ENCODE peak calls at places on chromosomes 4 and X, in eight cellular contexts. One of them, this sample, is unnamed.

GRCh38 chr4:84814100-84814750 is 152.3 kb downstream of the WDFY3 start:
- DNase-seq in AG09309: peak
- DNase-seq in heart left ventricle: no peak
- DNase-seq in H9: no peak
- DNase-seq in activated CD8-positive, alpha-beta T cell treated with anti-CD3 and anti-CD28 coated beads for 36 hours: no peak
- DNase-seq in BJ: peak
- DNase-seq in tibial nerve: no peak
- DNase-seq in mesothelial cell of epicardium: no peak
- DNase-seq in this sample: peak

GRCh38 chr4:165692082-165692481 is 181.0 kb upstream of the TLL1 start:
- DNase-seq in tibial nerve: no peak
- DNase-seq in activated CD8-positive, alpha-beta T cell treated with anti-CD3 and anti-CD28 coated beads for 36 hours: no peak
- DNase-seq in BJ: no peak
- DNase-seq in H9: no peak
- DNase-seq in AG09309: no peak
- DNase-seq in mesothelial cell of epicardium: no peak
- DNase-seq in heart left ventricle: no peak
- DNase-seq in this sample: no peak

GRCh38 chrX:100409316-100410082 is 574 bp downstream of the PCDH19 start:
- DNase-seq in activated CD8-positive, alpha-beta T cell treated with anti-CD3 and anti-CD28 coated beads for 36 hours: no peak
- DNase-seq in heart left ventricle: no peak
- DNase-seq in BJ: no peak
- DNase-seq in tibial nerve: no peak
- DNase-seq in AG09309: no peak
- DNase-seq in mesothelial cell of epicardium: no peak
- DNase-seq in H9: no peak
- DNase-seq in this sample: no peak

GRCh38 chrX:106007815-106008214 is 30.7 kb downstream of the SERPINA7 start:
- DNase-seq in H9: no peak
- DNase-seq in tibial nerve: no peak
- DNase-seq in AG09309: no peak
- DNase-seq in heart left ventricle: no peak
- DNase-seq in BJ: no peak
- DNase-seq in activated CD8-positive, alpha-beta T cell treated with anti-CD3 and anti-CD28 coated beads for 36 hours: no peak
- DNase-seq in mesothelial cell of epicardium: no peak
- DNase-seq in this sample: no peak

GRCh38 chr4:25788839-25789238 is 73.9 kb downstream of the SEL1L3 start:
- DNase-seq in BJ: no peak
- DNase-seq in activated CD8-positive, alpha-beta T cell treated with anti-CD3 and anti-CD28 coated beads for 36 hours: no peak
- DNase-seq in mesothelial cell of epicardium: no peak
- DNase-seq in heart left ventricle: no peak
- DNase-seq in AG09309: no peak
- DNase-seq in tibial nerve: no peak
- DNase-seq in H9: no peak
- DNase-seq in this sample: no peak

GRCh38 chr4:27020203-27020602 is 159.6 kb downstream of the STIM2 start:
- DNase-seq in AG09309: no peak
- DNase-seq in mesothelial cell of epicardium: no peak
- DNase-seq in tibial nerve: no peak
- DNase-seq in activated CD8-positive, alpha-beta T cell treated with anti-CD3 and anti-CD28 coated beads for 36 hours: no peak
- DNase-seq in heart left ventricle: no peak
- DNase-seq in BJ: no peak
- DNase-seq in H9: no peak
- DNase-seq in this sample: no peak

GRCh38 chr4:47690611-47691010 is 147.3 kb downstream of the CORIN start:
- DNase-seq in tibial nerve: no peak
- DNase-seq in mesothelial cell of epicardium: no peak
- DNase-seq in heart left ventricle: no peak
- DNase-seq in AG09309: no peak
- DNase-seq in activated CD8-positive, alpha-beta T cell treated with anti-CD3 and anti-CD28 coated beads for 36 hours: no peak
- DNase-seq in BJ: no peak
- DNase-seq in H9: no peak
- DNase-seq in this sample: no peak

GRCh38 chr4:30473225-30473624 is 246.9 kb upstream of the PCDH7 start:
- DNase-seq in BJ: no peak
- DNase-seq in mesothelial cell of epicardium: no peak
- DNase-seq in activated CD8-positive, alpha-beta T cell treated with anti-CD3 and anti-CD28 coated beads for 36 hours: no peak
- DNase-seq in tibial nerve: no peak
- DNase-seq in heart left ventricle: no peak
- DNase-seq in H9: no peak
- DNase-seq in AG09309: no peak
- DNase-seq in this sample: no peak

GRCh38 chrX:50100188-50100587 is 100.6 kb downstream of the AKAP4 start:
- DNase-seq in tibial nerve: no peak
- DNase-seq in BJ: no peak
- DNase-seq in activated CD8-positive, alpha-beta T cell treated with anti-CD3 and anti-CD28 coated beads for 36 hours: peak
- DNase-seq in AG09309: no peak
- DNase-seq in heart left ventricle: no peak
- DNase-seq in H9: no peak
- DNase-seq in mesothelial cell of epicardium: no peak
- DNase-seq in this sample: peak

GRCh38 chrX:27555514-27555913 is 34.6 kb upstream of the DCAF8L2 start:
- DNase-seq in AG09309: no peak
- DNase-seq in mesothelial cell of epicardium: no peak
- DNase-seq in H9: no peak
- DNase-seq in heart left ventricle: no peak
- DNase-seq in BJ: no peak
- DNase-seq in activated CD8-positive, alpha-beta T cell treated with anti-CD3 and anti-CD28 coated beads for 36 hours: no peak
- DNase-seq in tibial nerve: no peak
- DNase-seq in this sample: no peak

GRCh38 chrX:150270622-150271021 is 92.5 kb upstream of the MAMLD1 start:
- DNase-seq in mesothelial cell of epicardium: no peak
- DNase-seq in AG09309: no peak
- DNase-seq in heart left ventricle: no peak
- DNase-seq in H9: no peak
- DNase-seq in BJ: no peak
- DNase-seq in tibial nerve: no peak
- DNase-seq in activated CD8-positive, alpha-beta T cell treated with anti-CD3 and anti-CD28 coated beads for 36 hours: no peak
- DNase-seq in this sample: no peak

GRCh38 chrX:150268839-150269238 is 94.3 kb upstream of the MAMLD1 start:
- DNase-seq in AG09309: no peak
- DNase-seq in mesothelial cell of epicardium: no peak
- DNase-seq in activated CD8-positive, alpha-beta T cell treated with anti-CD3 and anti-CD28 coated beads for 36 hours: no peak
- DNase-seq in tibial nerve: no peak
- DNase-seq in heart left ventricle: no peak
- DNase-seq in H9: no peak
- DNase-seq in BJ: no peak
- DNase-seq in this sample: no peak

GRCh38 chrX:150269613-150270254 is 93.4 kb upstream of the MAMLD1 start:
- DNase-seq in heart left ventricle: no peak
- DNase-seq in tibial nerve: no peak
- DNase-seq in mesothelial cell of epicardium: no peak
- DNase-seq in AG09309: no peak
- DNase-seq in H9: no peak
- DNase-seq in activated CD8-positive, alpha-beta T cell treated with anti-CD3 and anti-CD28 coated beads for 36 hours: no peak
- DNase-seq in BJ: no peak
- DNase-seq in this sample: no peak
- TF ChIP-seq CTCF in heart left ventricle: no peak
- TF ChIP-seq CTCF in tibial nerve: no peak
- TF ChIP-seq CTCF in mesothelial cell of epicardium: no peak
- TF ChIP-seq CTCF in AG09309: no peak
- TF ChIP-seq CTCF in H9: no peak
- TF ChIP-seq CTCF in activated CD8-positive, alpha-beta T cell treated with anti-CD3 and anti-CD28 coated beads for 36 hours: no peak
- TF ChIP-seq CTCF in BJ: no peak
- TF ChIP-seq CTCF in this sample: no peak

DNA sequence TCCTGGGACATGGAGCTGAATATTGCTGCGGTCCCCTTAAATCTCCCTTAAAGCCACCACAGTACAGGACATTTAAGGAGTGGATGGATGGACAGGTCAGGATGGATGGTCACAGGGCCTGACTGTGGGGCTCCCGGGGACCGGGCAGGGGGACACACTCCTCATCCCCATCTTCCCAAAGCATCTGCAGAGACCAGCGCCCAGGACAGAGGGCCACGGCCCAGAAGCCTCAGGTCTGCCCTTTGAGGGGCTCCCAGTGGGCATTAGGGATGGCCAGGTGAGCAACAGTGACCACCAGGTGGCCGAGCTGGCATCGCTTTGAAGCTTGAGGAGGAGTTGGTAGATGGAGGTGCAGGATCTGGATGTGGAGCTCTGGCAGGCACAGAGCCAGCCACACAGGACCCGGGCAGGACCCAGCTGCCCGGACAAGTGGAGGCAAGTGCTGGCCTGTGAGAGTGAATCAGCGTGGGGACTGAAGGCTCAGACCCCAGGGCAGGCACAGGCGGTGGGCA is 51.4 kb downstream of the ABLIM2 start:
- DNase-seq in tibial nerve: no peak
- DNase-seq in heart left ventricle: no peak
- DNase-seq in H9: no peak
- DNase-seq in BJ: no peak
- DNase-seq in AG09309: no peak
- DNase-seq in mesothelial cell of epicardium: no peak
- DNase-seq in activated CD8-positive, alpha-beta T cell treated with anti-CD3 and anti-CD28 coated beads for 36 hours: no peak
- DNase-seq in this sample: no peak
- TF ChIP-seq CTCF in tibial nerve: no peak
- TF ChIP-seq CTCF in heart left ventricle: no peak
- TF ChIP-seq CTCF in H9: no peak
- TF ChIP-seq CTCF in BJ: no peak
- TF ChIP-seq CTCF in AG09309: no peak
- TF ChIP-seq CTCF in mesothelial cell of epicardium: no peak
- TF ChIP-seq CTCF in activated CD8-positive, alpha-beta T cell treated with anti-CD3 and anti-CD28 coated beads for 36 hours: no peak
- TF ChIP-seq CTCF in this sample: no peak

GRCh38 chrX:47629419-47630210 is at the start of gene CFP:
- DNase-seq in AG09309: no peak
- DNase-seq in activated CD8-positive, alpha-beta T cell treated with anti-CD3 and anti-CD28 coated beads for 36 hours: peak
- DNase-seq in mesothelial cell of epicardium: no peak
- DNase-seq in H9: no peak
- DNase-seq in tibial nerve: no peak
- DNase-seq in heart left ventricle: no peak
- DNase-seq in BJ: no peak
- DNase-seq in this sample: no peak
- TF ChIP-seq CTCF in AG09309: no peak
- TF ChIP-seq CTCF in activated CD8-positive, alpha-beta T cell treated with anti-CD3 and anti-CD28 coated beads for 36 hours: no peak
- TF ChIP-seq CTCF in mesothelial cell of epicardium: no peak
- TF ChIP-seq CTCF in H9: no peak
- TF ChIP-seq CTCF in tibial nerve: no peak
- TF ChIP-seq CTCF in heart left ventricle: no peak
- TF ChIP-seq CTCF in BJ: no peak
- TF ChIP-seq CTCF in this sample: no peak

GRCh38 chr4:161767116-161767515 is 396.7 kb downstream of the FSTL5 start:
- DNase-seq in heart left ventricle: no peak
- DNase-seq in AG09309: peak
- DNase-seq in H9: no peak
- DNase-seq in BJ: peak
- DNase-seq in tibial nerve: no peak
- DNase-seq in mesothelial cell of epicardium: no peak
- DNase-seq in activated CD8-positive, alpha-beta T cell treated with anti-CD3 and anti-CD28 coated beads for 36 hours: no peak
- DNase-seq in this sample: no peak
- TF ChIP-seq CTCF in heart left ventricle: no peak
- TF ChIP-seq CTCF in AG09309: no peak
- TF ChIP-seq CTCF in H9: no peak
- TF ChIP-seq CTCF in BJ: no peak
- TF ChIP-seq CTCF in tibial nerve: no peak
- TF ChIP-seq CTCF in mesothelial cell of epicardium: no peak
- TF ChIP-seq CTCF in activated CD8-positive, alpha-beta T cell treated with anti-CD3 and anti-CD28 coated beads for 36 hours: no peak
- TF ChIP-seq CTCF in this sample: no peak

GRCh38 chrX:83916525-83916924 is 55.6 kb downstream of the CYLC1 start:
- DNase-seq in AG09309: no peak
- DNase-seq in heart left ventricle: no peak
- DNase-seq in BJ: no peak
- DNase-seq in activated CD8-positive, alpha-beta T cell treated with anti-CD3 and anti-CD28 coated beads for 36 hours: peak
- DNase-seq in mesothelial cell of epicardium: no peak
- DNase-seq in tibial nerve: no peak
- DNase-seq in H9: no peak
- DNase-seq in this sample: peak
- TF ChIP-seq CTCF in AG09309: peak
- TF ChIP-seq CTCF in heart left ventricle: no peak
- TF ChIP-seq CTCF in BJ: peak
- TF ChIP-seq CTCF in activated CD8-positive, alpha-beta T cell treated with anti-CD3 and anti-CD28 coated beads for 36 hours: no peak
- TF ChIP-seq CTCF in mesothelial cell of epicardium: peak
- TF ChIP-seq CTCF in tibial nerve: no peak
- TF ChIP-seq CTCF in H9: peak
- TF ChIP-seq CTCF in this sample: peak

GRCh38 chr4:85939595-85939994 is 420.3 kb downstream of the MAPK10 start:
- DNase-seq in mesothelial cell of epicardium: no peak
- DNase-seq in BJ: no peak
- DNase-seq in activated CD8-positive, alpha-beta T cell treated with anti-CD3 and anti-CD28 coated beads for 36 hours: no peak
- DNase-seq in tibial nerve: no peak
- DNase-seq in AG09309: no peak
- DNase-seq in heart left ventricle: no peak
- DNase-seq in H9: no peak
- DNase-seq in this sample: no peak

GRCh38 chr4:85938062-85938461 is 421.8 kb downstream of the MAPK10 start:
- DNase-seq in H9: no peak
- DNase-seq in heart left ventricle: no peak
- DNase-seq in tibial nerve: no peak
- DNase-seq in activated CD8-positive, alpha-beta T cell treated with anti-CD3 and anti-CD28 coated beads for 36 hours: no peak
- DNase-seq in BJ: no peak
- DNase-seq in AG09309: no peak
- DNase-seq in mesothelial cell of epicardium: no peak
- DNase-seq in this sample: no peak

GRCh38 chr4:85938902-85939301 is 421.0 kb downstream of the MAPK10 start:
- DNase-seq in tibial nerve: no peak
- DNase-seq in BJ: no peak
- DNase-seq in activated CD8-positive, alpha-beta T cell treated with anti-CD3 and anti-CD28 coated beads for 36 hours: no peak
- DNase-seq in H9: no peak
- DNase-seq in heart left ventricle: no peak
- DNase-seq in AG09309: no peak
- DNase-seq in mesothelial cell of epicardium: no peak
- DNase-seq in this sample: no peak

GRCh38 chr4:85940131-85940530 is 419.7 kb downstream of the MAPK10 start:
- DNase-seq in tibial nerve: no peak
- DNase-seq in AG09309: no peak
- DNase-seq in activated CD8-positive, alpha-beta T cell treated with anti-CD3 and anti-CD28 coated beads for 36 hours: no peak
- DNase-seq in H9: no peak
- DNase-seq in heart left ventricle: no peak
- DNase-seq in mesothelial cell of epicardium: no peak
- DNase-seq in BJ: no peak
- DNase-seq in this sample: no peak

DNA sequence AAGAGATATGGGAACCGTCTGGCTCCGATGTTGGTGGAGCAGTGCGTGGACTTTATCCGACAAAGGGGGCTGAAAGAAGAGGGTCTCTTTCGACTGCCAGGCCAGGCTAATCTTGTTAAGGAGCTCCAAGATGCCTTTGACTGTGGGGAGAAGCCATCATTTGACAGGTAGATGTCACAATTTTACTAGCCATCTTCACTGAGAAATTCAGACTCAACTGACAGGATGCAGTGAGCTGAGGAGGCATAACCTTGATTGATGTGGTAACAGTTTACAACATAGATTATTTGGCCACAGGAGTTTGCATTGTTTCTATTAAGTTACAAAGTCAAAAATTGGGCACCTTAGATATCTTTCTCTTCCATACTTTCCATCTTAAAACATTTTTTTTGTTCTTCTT is 417.7 kb downstream of the MAPK10 start:
- DNase-seq in heart left ventricle: no peak
- DNase-seq in tibial nerve: no peak
- DNase-seq in H9: no peak
- DNase-seq in activated CD8-positive, alpha-beta T cell treated with anti-CD3 and anti-CD28 coated beads for 36 hours: no peak
- DNase-seq in BJ: no peak
- DNase-seq in mesothelial cell of epicardium: no peak
- DNase-seq in AG09309: no peak
- DNase-seq in this sample: no peak
- TF ChIP-seq CTCF in heart left ventricle: no peak
- TF ChIP-seq CTCF in tibial nerve: no peak
- TF ChIP-seq CTCF in H9: no peak
- TF ChIP-seq CTCF in activated CD8-positive, alpha-beta T cell treated with anti-CD3 and anti-CD28 coated beads for 36 hours: no peak
- TF ChIP-seq CTCF in BJ: no peak
- TF ChIP-seq CTCF in mesothelial cell of epicardium: no peak
- TF ChIP-seq CTCF in AG09309: no peak
- TF ChIP-seq CTCF in this sample: no peak

This sample was measured in glutamatergic neuron.